ENCODE peak calls at places on chromosomes 12 and 14, in nine cellular contexts. C is iPS-NIHi11, X is AG20443, O is dorsolateral prefrontal cortex, Y is iPS DF 6.9, W is foreskin fibroblast, E is amniotic stem cell, G is lower leg skin, N is esophagus muscularis mucosa. I is an unnamed sample.

GRCh38 chr12:17344649-17345048 is 738.7 kb upstream of the LMO3 start:
- DNase-seq in G (no peak), N (no peak), Y (no peak), O (no peak), X (no peak), W (no peak), E (no peak), C (peak), I (no peak)

GRCh38 chr12:70576341-70577282 is 60.6 kb downstream of the PTPRB start:
- DNase-seq in O (no peak), G (no peak), E (peak), C (peak), X (peak), W (peak), N (no peak), Y (no peak), I (no peak)

GRCh38 chr12:32107376-32108267 is 975 bp downstream of the BICD1 start:
- DNase-seq in G (no peak), X (peak), E (peak), Y (no peak), W (peak), N (no peak), C (peak), O (peak), I (no peak)

GRCh38 chr12:100141666-100141997 is 1.0 kb downstream of the BLTP3B start:
- DNase-seq in C (no peak), O (no peak), Y (no peak), E (peak), X (peak), G (peak), W (peak), N (no peak), I (no peak)

GRCh38 chr14:103103461-103104388 is 9.2 kb downstream of the EXOC3L4 start:
- DNase-seq in N (no peak), W (peak), E (no peak), Y (no peak), C (peak), X (peak), G (no peak), O (no peak), I (no peak)

GRCh38 chr12:131672311-131672940 is 38.5 kb upstream of the SFSWAP start:
- DNase-seq in G (no peak), E (no peak), X (no peak), W (no peak), Y (no peak), N (no peak), O (no peak), C (no peak), I (no peak)

GRCh38 chr14:38134631-38135030 is 73.1 kb upstream of the SSTR1 start:
- DNase-seq in W (peak), O (no peak), X (no peak), G (no peak), Y (no peak), N (no peak), E (no peak), C (no peak), I (no peak)

GRCh38 chr12:58171914-58172313 is 230.5 kb downstream of the ATP23 start:
- DNase-seq in N (no peak), Y (no peak), G (no peak), X (no peak), C (no peak), E (no peak), W (peak), O (no peak), I (no peak)

GRCh38 chr12:95884998-95885397 is 26.2 kb downstream of the SNRPF start:
- DNase-seq in W (peak), Y (no peak), X (no peak), O (no peak), E (no peak), C (no peak), G (no peak), N (no peak), I (no peak)

GRCh38 chr12:110661337-110661972 is 27.5 kb downstream of the HVCN1 start:
- DNase-seq in O (no peak), Y (no peak), W (no peak), E (no peak), C (no peak), X (no peak), G (peak), N (no peak), I (no peak)

GRCh38 chr14:55028066-55028465 is 1.0 kb downstream of the SOCS4 start:
- DNase-seq in N (no peak), C (no peak), O (no peak), G (no peak), E (no peak), X (no peak), Y (no peak), W (no peak), I (no peak)

GRCh38 chr14:32259368-32260013 is 56.4 kb upstream of the RNU6-8 start:
- DNase-seq in G (no peak), C (peak), E (peak), X (peak), O (no peak), N (no peak), W (peak), Y (no peak), I (no peak)

GRCh38 chr14:24351517-24351916 is 11.7 kb upstream of the RIPK3 start:
- DNase-seq in Y (no peak), W (peak), G (no peak), O (no peak), X (peak), C (no peak), E (no peak), N (no peak), I (no peak)

GRCh38 chr12:50103767-50104321 is at the start of gene GPD1:
- DNase-seq in O (peak), W (peak), G (no peak), E (no peak), Y (no peak), C (peak), N (no peak), X (peak), I (peak)

GRCh38 chr12:116969615-116970575 is 59.1 kb downstream of the FBXW8 start:
- DNase-seq in N (no peak), X (peak), W (peak), C (no peak), E (no peak), G (no peak), Y (no peak), O (no peak), I (no peak)

GRCh38 chr14:31543969-31544799 is 17.0 kb upstream of the NUBPL start:
- DNase-seq in X (peak), C (peak), Y (no peak), W (peak), G (no peak), O (no peak), N (no peak), E (no peak), I (no peak)

GRCh38 chr12:389138-390096 is at the start of gene KDM5A:
- DNase-seq in E (no peak), C (peak), G (peak), Y (peak), W (peak), N (peak), O (peak), X (peak), I (no peak)

GRCh38 chr12:50569321-50569720 is 64.5 kb downstream of the DIP2B start:
- DNase-seq in X (no peak), E (no peak), C (no peak), O (no peak), Y (no peak), W (no peak), G (no peak), N (no peak), I (no peak)

GRCh38 chr12:54475542-54475941 is 2.1 kb upstream of the GTSF1 start:
- DNase-seq in X (peak), O (no peak), C (no peak), G (no peak), E (no peak), Y (no peak), W (peak), N (no peak), I (no peak)